ENCODE peak calls at places on chromosomes 4 and X, in five cellular contexts. L is astrocyte of the spinal cord; U is stimulated activated naive CD8-positive, alpha-beta T cell treated with anti-CD3 and anti-CD28 coated beads, Interleukin-15, Interleukin-2, amounts not matched to agents 100 U/mL and 50 U/mL, for 24 hours; H is T-helper 9 cell; F is neural crest cell. M is an unnamed sample.

GRCh38 chrX:153544747-153545146 is 27.3 kb downstream of the ATP2B3 start:
- DNase-seq in L (no peak), U (no peak), H (no peak), F (no peak), M (no peak)

GRCh38 chrX:49106930-49107329 is 16.6 kb downstream of the GPKOW start:
- DNase-seq in L (peak), H (no peak), U (no peak), F (peak), M (peak)

GRCh38 chrX:143047511-143047910 is 21.8 kb downstream of the SPANXN4 start:
- DNase-seq in H (no peak), U (no peak), F (no peak), L (no peak), M (no peak)

GRCh38 chr4:58502839-58503238 is 1392.7 kb upstream of the IGFBP7 start:
- DNase-seq in U (no peak), F (no peak), L (no peak), H (no peak), M (no peak)

GRCh38 chr4:42865572-42866189 is 26.8 kb upstream of the GRXCR1 start:
- DNase-seq in H (peak), F (peak), L (peak), U (peak), M (peak)

GRCh38 chr4:16284050-16284449 is 57.8 kb upstream of the TAPT1 start:
- DNase-seq in U (no peak), H (no peak), F (no peak), L (no peak), M (no peak)

GRCh38 chr4:141375855-141376254 is 155.2 kb downstream of the ZNF330 start:
- DNase-seq in H (no peak), L (peak), U (no peak), F (no peak), M (peak)

GRCh38 chr4:166091146-166091545 is 218.1 kb downstream of the TLL1 start:
- DNase-seq in F (no peak), U (no peak), L (peak), H (no peak), M (peak)

GRCh38 chr4:100208964-100209363 is 18.7 kb upstream of the DDIT4L start:
- DNase-seq in L (peak), H (no peak), F (no peak), U (no peak), M (peak)

GRCh38 chr4:182145360-182145905 is 97.8 kb upstream of the TENM3 start:
- DNase-seq in U (no peak), H (no peak), L (peak), F (no peak), M (no peak)

GRCh38 chr4:185513489-185514181 is 21.7 kb downstream of the PDLIM3 start:
- DNase-seq in U (no peak), F (no peak), H (peak), L (no peak), M (peak)

GRCh38 chr4:69518102-69518501 is 22.4 kb upstream of the UGT2B4 start:
- DNase-seq in L (no peak), F (no peak), U (no peak), H (no peak), M (no peak)

GRCh38 chrX:85365370-85365995 is 14.0 kb downstream of the POF1B start:
- DNase-seq in L (no peak), H (no peak), U (no peak), F (no peak), M (no peak)

GRCh38 chr4:39118034-39118658 is 56.1 kb downstream of the KLHL5 start:
- DNase-seq in U (peak), F (no peak), L (no peak), H (no peak), M (no peak)

GRCh38 chrX:153533041-153533565 is 15.7 kb downstream of the ATP2B3 start:
- DNase-seq in H (no peak), F (no peak), L (no peak), U (no peak), M (peak)

GRCh38 chr4:72568959-72569718 is at the start of gene ADAMTS3:
- DNase-seq in F (peak), U (peak), H (no peak), L (peak), M (peak)

M was measured in M059J.